ENCODE peak calls at places on chromosome 9, in seven cellular contexts. A is NCI-H1048, R is COLO829, O is Right ventricle myocardium superior, X is fibroblast of lung, M is AG04450, Z is DMS153. W is an unnamed sample.

GRCh38 chr9:78014776-78015175 is 16.8 kb downstream of the GNAQ start:
- DNase-seq in A (no peak), R (no peak), O (no peak), X (peak), M (no peak), Z (no peak), W (no peak)

GRCh38 chr9:112200699-112201098 is 25.6 kb upstream of the SUSD1 start:
- DNase-seq in A (no peak), R (no peak), O (no peak), X (no peak), M (no peak), Z (no peak), W (no peak)

GRCh38 chr9:117704024-117704575 is at the start of gene TLR4:
- DNase-seq in A (no peak), R (peak), O (peak), X (peak), M (no peak), Z (peak), W (no peak)

GRCh38 chr9:15531380-15531779 is 20.6 kb upstream of the PSIP1 start:
- DNase-seq in A (no peak), R (no peak), O (no peak), X (no peak), M (no peak), Z (no peak), W (no peak)

GRCh38 chr9:22119537-22120167 is 110.5 kb upstream of the CDKN2B start:
- DNase-seq in A (no peak), R (no peak), O (no peak), X (peak), M (no peak), Z (no peak), W (no peak)

GRCh38 chr9:77099388-77099787 is 77.9 kb upstream of the VPS13A start:
- DNase-seq in A (no peak), R (no peak), O (no peak), X (no peak), M (no peak), Z (peak), W (no peak)

GRCh38 chr9:101130089-101130488 is 101.6 kb downstream of the PLPPR1 start:
- DNase-seq in A (no peak), R (no peak), O (no peak), X (no peak), M (no peak), Z (no peak), W (no peak)

GRCh38 chr9:90867101-90867500 is 65.5 kb downstream of the SYK start:
- DNase-seq in A (no peak), R (no peak), O (no peak), X (no peak), M (no peak), Z (no peak), W (no peak)

GRCh38 chr9:124818431-124819281 is 34.6 kb upstream of the WDR38 start:
- DNase-seq in A (no peak), R (peak), O (no peak), X (no peak), M (no peak), Z (peak), W (no peak)

GRCh38 chr9:72979405-72980100 is 26.7 kb upstream of the ALDH1A1 start:
- DNase-seq in A (peak), R (no peak), O (no peak), X (no peak), M (no peak), Z (no peak), W (no peak)

GRCh38 chr9:136192289-136193126 is 12.4 kb downstream of the LHX3 start:
- DNase-seq in A (no peak), R (no peak), O (no peak), X (peak), M (no peak), Z (no peak), W (no peak)

GRCh38 chr9:127446720-127447415 is 4.3 kb downstream of the RPL12 start:
- DNase-seq in A (no peak), R (no peak), O (no peak), X (peak), M (no peak), Z (no peak), W (no peak)

GRCh38 chr9:126861707-126862460 is 1.4 kb downstream of the ZBTB34 start:
- DNase-seq in A (no peak), R (no peak), O (no peak), X (peak), M (no peak), Z (no peak), W (peak)

GRCh38 chr9:18208166-18209059 is 265.5 kb upstream of the ADAMTSL1 start:
- DNase-seq in A (no peak), R (peak), O (no peak), X (peak), M (no peak), Z (peak), W (no peak)

GRCh38 chr9:31700252-31701045 is 684.0 kb upstream of the ACO1 start:
- DNase-seq in A (no peak), R (no peak), O (no peak), X (no peak), M (no peak), Z (no peak), W (no peak)

GRCh38 chr9:21160178-21160577 is 6.3 kb downstream of the IFNA21 start:
- DNase-seq in A (no peak), R (no peak), O (no peak), X (no peak), M (no peak), Z (peak), W (no peak)

GRCh38 chr9:122119721-122120120 is 26.6 kb upstream of the TTLL11 start:
- DNase-seq in A (no peak), R (no peak), O (no peak), X (no peak), M (no peak), Z (no peak), W (no peak)

W was measured in SK-N-MC.